ENCODE peak calls at places on chromosome 19, in eight cellular contexts. D is choroid plexus epithelial cell, G is pancreas, J is adrenal gland, Z is dorsolateral prefrontal cortex, O is GM23338, C is suprapubic skin, H is stomach. E is an unnamed sample.

GRCh38 chr19:48925240-48925843 is 8.2 kb upstream of the DHDH start:
- DNase-seq in J (peak), H (no peak), O (no peak), G (no peak), Z (no peak), C (no peak), D (peak), E (no peak)

GRCh38 chr19:47255947-47256687 is at the start of gene CCDC9:
- DNase-seq in O (peak), G (peak), D (peak), C (peak), Z (peak), J (peak), H (peak), E (peak)

GRCh38 chr19:40612831-40613668 is 11.9 kb downstream of the LTBP4 start:
- DNase-seq in Z (no peak), D (peak), G (no peak), O (peak), H (peak), C (peak), J (peak), E (peak)

GRCh38 chr19:39156891-39157230 is 31.3 kb downstream of the PAK4 start:
- DNase-seq in O (no peak), J (no peak), G (no peak), D (no peak), H (no peak), Z (no peak), C (no peak), E (no peak)

GRCh38 chr19:41261474-41262190 is 2.5 kb upstream of the HNRNPUL1 start:
- DNase-seq in D (no peak), J (peak), G (no peak), Z (no peak), C (no peak), O (no peak), H (no peak), E (no peak)

GRCh38 chr19:2867025-2867991 is at the start of gene ZNF556:
- DNase-seq in G (no peak), Z (peak), D (no peak), C (no peak), O (peak), H (no peak), J (peak), E (no peak)

GRCh38 chr19:7883796-7884570 is 4.3 kb upstream of the LRRC8E start:
- DNase-seq in H (no peak), J (no peak), D (peak), G (no peak), O (no peak), C (no peak), Z (no peak), E (no peak)

GRCh38 chr19:2589441-2589840 is 113.1 kb downstream of the GNG7 start:
- DNase-seq in G (peak), J (no peak), D (no peak), C (peak), H (no peak), Z (no peak), O (peak), E (no peak)

GRCh38 chr19:36136975-36137686 is 2.7 kb upstream of the CAPNS1 start:
- DNase-seq in J (peak), O (no peak), G (no peak), H (peak), D (peak), Z (peak), C (no peak), E (no peak)

GRCh38 chr19:13208964-13209796 is 59.0 kb downstream of the IER2 start:
- DNase-seq in J (no peak), G (no peak), Z (no peak), D (no peak), O (peak), C (no peak), H (no peak), E (no peak)

DNA sequence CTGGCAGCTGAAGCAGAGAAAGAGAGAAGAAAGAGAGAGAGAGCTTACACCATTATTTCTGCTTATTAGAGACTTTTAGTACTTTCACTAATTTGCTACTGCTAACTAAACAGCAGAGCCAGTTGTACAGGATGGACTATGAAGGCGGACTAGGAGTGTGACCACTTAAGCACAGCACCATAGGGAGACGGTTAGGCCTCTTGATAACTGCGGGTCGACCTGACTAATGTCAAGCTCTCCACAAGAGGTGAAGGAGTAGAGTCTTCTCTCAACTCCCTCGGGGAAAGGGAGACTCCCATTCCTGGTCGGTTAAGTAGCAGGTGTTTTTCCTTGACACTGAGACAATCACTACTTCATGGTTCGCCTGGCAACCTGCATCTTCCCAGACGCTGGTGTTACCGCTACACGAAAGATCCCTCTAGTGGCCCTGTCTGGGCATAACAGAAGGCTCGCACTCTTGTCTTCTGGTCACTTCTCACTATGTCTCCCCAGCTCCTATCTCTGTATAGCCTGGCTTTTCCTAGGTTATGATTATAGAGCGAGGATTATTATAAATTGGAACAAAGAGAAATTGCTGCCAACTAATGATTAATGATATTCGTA is 5.3 kb upstream of the PSG7 start:
- DNase-seq in H (no peak), J (no peak), D (peak), Z (no peak), G (no peak), O (peak), C (no peak), E (no peak)
- TF ChIP-seq CTCF in H (no peak), J (peak), D (peak), Z (no peak), G (no peak), O (peak), C (peak), E (no peak)

GRCh38 chr19:375395-376110 is 31.0 kb upstream of the MIER2 start:
- DNase-seq in Z (peak), D (no peak), O (no peak), J (no peak), G (no peak), H (no peak), C (no peak), E (no peak)

GRCh38 chr19:379796-380195 is 29.2 kb downstream of the C2CD4C start:
- DNase-seq in O (no peak), H (no peak), C (no peak), J (no peak), G (no peak), D (no peak), Z (no peak), E (no peak)

GRCh38 chr19:376111-376470 is 31.5 kb upstream of the MIER2 start:
- DNase-seq in Z (no peak), D (no peak), J (no peak), G (no peak), H (no peak), C (no peak), O (no peak), E (no peak)

GRCh38 chr19:378706-379105 is 30.2 kb downstream of the C2CD4C start:
- DNase-seq in Z (no peak), J (no peak), D (no peak), H (no peak), O (no peak), C (no peak), G (no peak), E (no peak)

GRCh38 chr19:377801-378581 is 31.0 kb downstream of the C2CD4C start:
- DNase-seq in H (no peak), J (no peak), Z (no peak), C (no peak), O (no peak), D (no peak), G (no peak), E (no peak)
- TF ChIP-seq CTCF in H (no peak), J (no peak), Z (no peak), C (no peak), O (no peak), D (peak), G (no peak), E (no peak)

GRCh38 chr19:14576363-14576762 is 4.5 kb upstream of the NDUFB7 start:
- DNase-seq in O (no peak), C (no peak), Z (no peak), J (no peak), D (no peak), G (no peak), H (no peak), E (no peak)

GRCh38 chr19:14577885-14578427 is 4.9 kb upstream of the CLEC17A start:
- DNase-seq in H (no peak), J (no peak), D (no peak), O (peak), G (no peak), C (no peak), Z (no peak), E (no peak)

GRCh38 chr19:14582894-14583340 is at the start of gene CLEC17A:
- DNase-seq in D (no peak), G (no peak), H (no peak), C (no peak), O (no peak), Z (no peak), J (no peak), E (no peak)

GRCh38 chr19:14577264-14577663 is 5.4 kb upstream of the NDUFB7 start:
- DNase-seq in D (no peak), J (no peak), O (no peak), C (no peak), Z (no peak), G (no peak), H (no peak), E (no peak)

GRCh38 chr19:14580623-14581237 is 2.2 kb upstream of the CLEC17A start:
- DNase-seq in D (no peak), Z (no peak), O (no peak), C (no peak), J (no peak), G (no peak), H (no peak), E (no peak)
- TF ChIP-seq CTCF in D (peak), Z (no peak), O (no peak), C (no peak), J (no peak), G (no peak), H (no peak), E (no peak)

DNA sequence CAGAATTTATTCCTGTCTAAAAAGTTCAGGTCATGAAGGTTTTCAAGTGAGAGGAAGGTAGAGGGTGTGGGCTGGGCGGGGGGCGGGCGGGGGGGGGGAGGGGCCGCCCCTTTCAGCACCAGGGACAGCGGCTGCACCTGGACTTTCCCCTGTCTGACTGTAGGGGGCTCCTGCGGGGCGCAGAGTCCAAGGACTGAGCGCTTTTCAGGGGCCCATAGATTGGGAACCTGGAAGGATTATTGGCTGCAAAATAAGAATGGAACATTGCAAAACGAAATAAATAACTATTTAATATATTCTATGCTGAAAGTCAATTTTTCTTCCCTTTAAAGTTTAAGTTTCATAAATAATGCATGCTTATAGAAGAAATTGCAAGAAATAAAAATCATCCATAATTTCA is 8.9 kb upstream of the CYP4F3 start:
- DNase-seq in G (no peak), J (no peak), Z (no peak), C (no peak), D (peak), H (no peak), O (peak), E (no peak)
- TF ChIP-seq CTCF in G (no peak), J (peak), Z (peak), C (peak), D (peak), H (peak), O (peak), E (no peak)

GRCh38 chr19:11291991-11292390 is 4.0 kb upstream of the TSPAN16 start:
- DNase-seq in D (no peak), Z (no peak), J (no peak), G (no peak), O (no peak), H (no peak), C (no peak), E (no peak)

GRCh38 chr19:11286312-11286974 is 9.5 kb upstream of the TSPAN16 start:
- DNase-seq in J (no peak), D (peak), G (no peak), Z (no peak), H (no peak), O (no peak), C (no peak), E (no peak)

GRCh38 chr19:11284535-11284934 is 11.4 kb upstream of the TSPAN16 start:
- DNase-seq in G (no peak), Z (no peak), C (no peak), H (no peak), O (no peak), J (no peak), D (peak), E (no peak)

GRCh38 chr19:11291415-11291814 is 4.5 kb upstream of the TSPAN16 start:
- DNase-seq in J (no peak), Z (no peak), H (no peak), O (no peak), G (no peak), C (no peak), D (no peak), E (no peak)

DNA sequence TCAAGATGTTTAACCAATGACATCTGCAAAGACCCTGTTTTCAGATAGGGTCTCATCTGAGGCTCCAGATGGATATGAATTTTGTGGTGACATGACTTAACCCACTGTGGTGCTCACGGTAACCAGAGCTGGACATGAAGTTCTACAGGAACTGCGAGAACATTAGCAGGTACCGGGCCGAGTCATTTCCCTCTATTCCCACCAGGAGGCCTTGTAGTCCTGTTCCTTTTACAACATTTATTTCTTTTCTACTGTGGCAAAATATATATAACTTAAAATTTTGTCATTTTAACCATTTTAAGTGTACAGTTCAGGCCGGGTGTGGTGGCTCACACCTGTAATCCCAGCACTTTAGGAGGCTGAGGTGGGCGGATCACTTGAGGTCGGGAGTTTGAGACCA is 7.6 kb upstream of the TSPAN16 start:
- DNase-seq in O (peak), C (no peak), J (no peak), Z (no peak), G (no peak), D (peak), H (no peak), E (no peak)
- TF ChIP-seq CTCF in O (peak), C (peak), J (peak), Z (peak), G (peak), D (peak), H (peak), E (no peak)

DNA sequence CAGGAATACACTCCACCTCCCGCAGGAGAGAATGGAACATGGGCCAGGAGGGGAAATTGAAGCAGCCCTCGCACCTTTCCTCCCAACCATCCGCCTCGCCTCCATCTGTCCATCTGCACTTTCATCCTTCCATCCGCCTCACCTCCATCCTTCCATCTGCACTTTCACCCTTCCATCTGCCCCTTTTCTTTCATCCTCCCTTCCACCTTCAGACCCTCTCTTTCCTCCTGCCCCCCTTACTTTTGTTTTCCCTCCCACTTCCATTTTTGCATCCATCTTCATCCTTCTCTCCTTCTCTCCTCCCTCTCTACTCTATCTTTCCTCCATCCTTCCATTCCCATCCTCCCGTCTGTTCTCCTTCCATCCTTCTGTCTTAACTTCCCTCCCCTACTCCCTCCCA is 92.2 kb upstream of the ZNF536 start:
- DNase-seq in O (no peak), D (no peak), J (no peak), Z (no peak), C (no peak), G (no peak), H (no peak), E (no peak)
- TF ChIP-seq CTCF in O (no peak), D (no peak), J (no peak), Z (no peak), C (no peak), G (no peak), H (no peak), E (no peak)